ENCODE peak calls at places on chromosomes 11 and 22, in four cellular contexts. One of them, this sample, is unnamed.

GRCh38 chr22:36741204-36741793 is 34.6 kb downstream of the IFT27 start:
- DNase-seq in WTC11: no peak
- DNase-seq in SK-N-SH: peak; percentile 75
- DNase-seq in H1: no peak
- DNase-seq in this sample: peak; percentile 64

GRCh38 chr22:49633010-49633324 is 194.7 kb downstream of the BRD1 start:
- DNase-seq in WTC11: no peak
- DNase-seq in SK-N-SH: peak; percentile 54
- DNase-seq in H1: no peak
- DNase-seq in this sample: no peak

GRCh38 chr22:28479912-28480311 is 199.7 kb downstream of the TTC28 start:
- DNase-seq in WTC11: no peak
- DNase-seq in SK-N-SH: peak; percentile 6
- DNase-seq in H1: no peak
- DNase-seq in this sample: peak; percentile 6

GRCh38 chr22:45340323-45340722 is 30.6 kb downstream of the FAM118A start:
- DNase-seq in WTC11: no peak
- DNase-seq in SK-N-SH: no peak
- DNase-seq in H1: no peak
- DNase-seq in this sample: no peak

GRCh38 chr11:44286268-44286880 is 23.6 kb downstream of the ALX4 start:
- DNase-seq in WTC11: peak; percentile 83
- DNase-seq in SK-N-SH: peak; percentile 86
- DNase-seq in H1: no peak
- DNase-seq in this sample: peak; percentile 85

GRCh38 chr22:24989541-24989951 is 37.0 kb downstream of the KIAA1671 start:
- DNase-seq in WTC11: no peak
- DNase-seq in SK-N-SH: no peak
- DNase-seq in H1: no peak
- DNase-seq in this sample: no peak

GRCh38 chr11:106070606-106071005 is 6.5 kb downstream of the KBTBD3 start:
- DNase-seq in WTC11: no peak
- DNase-seq in SK-N-SH: no peak
- DNase-seq in H1: no peak
- DNase-seq in this sample: no peak

GRCh38 chr11:130979386-130979972 is 63.2 kb upstream of the SNX19 start:
- DNase-seq in WTC11: no peak
- DNase-seq in SK-N-SH: peak; percentile 8
- DNase-seq in H1: no peak
- DNase-seq in this sample: peak; percentile 9

GRCh38 chr11:18707811-18708340 is 9.3 kb downstream of the TMEM86A start:
- DNase-seq in WTC11: no peak
- DNase-seq in SK-N-SH: no peak
- DNase-seq in H1: no peak
- DNase-seq in this sample: no peak

GRCh38 chr22:48368975-48369525 is 1458.6 kb downstream of the BRD1 start:
- DNase-seq in WTC11: no peak
- DNase-seq in SK-N-SH: no peak
- DNase-seq in H1: no peak
- DNase-seq in this sample: no peak

GRCh38 chr11:3200388-3201111 is 18.1 kb downstream of the MRGPRG start:
- DNase-seq in WTC11: no peak
- DNase-seq in SK-N-SH: no peak
- DNase-seq in H1: no peak
- DNase-seq in this sample: no peak

GRCh38 chr22:42685941-42686666 is 34.6 kb downstream of the A4GALT start:
- DNase-seq in WTC11: no peak
- DNase-seq in SK-N-SH: peak; percentile 45
- DNase-seq in H1: no peak
- DNase-seq in this sample: no peak

GRCh38 chr22:25935266-25936058 is 193.5 kb downstream of the MYO18B start:
- DNase-seq in WTC11: no peak
- DNase-seq in SK-N-SH: no peak
- DNase-seq in H1: no peak
- DNase-seq in this sample: no peak

GRCh38 chr11:116791002-116791812 is 472 bp downstream of the APOA5 start:
- DNase-seq in WTC11: peak; percentile 95
- DNase-seq in SK-N-SH: peak; percentile 92
- DNase-seq in H1: peak; percentile 56
- DNase-seq in this sample: peak; percentile 89

GRCh38 chr22:49100764-49101163 is 726.9 kb downstream of the BRD1 start:
- DNase-seq in WTC11: no peak
- DNase-seq in SK-N-SH: no peak
- DNase-seq in H1: no peak
- DNase-seq in this sample: no peak

GRCh38 chr11:35112056-35112845 is 26.7 kb upstream of the CD44 start:
- DNase-seq in WTC11: no peak
- DNase-seq in SK-N-SH: no peak
- DNase-seq in H1: no peak
- DNase-seq in this sample: no peak

GRCh38 chr11:46913484-46913883 is 4.9 kb downstream of the LRP4 start:
- DNase-seq in WTC11: no peak
- DNase-seq in SK-N-SH: no peak
- DNase-seq in H1: no peak
- DNase-seq in this sample: no peak

GRCh38 chr11:100719362-100719761 is 32.3 kb downstream of the ARHGAP42 start:
- DNase-seq in WTC11: peak; percentile 52
- DNase-seq in SK-N-SH: no peak
- DNase-seq in H1: peak; percentile 19
- DNase-seq in this sample: no peak

GRCh38 chr11:100105605-100106358 is 581.3 kb upstream of the ARHGAP42 start:
- DNase-seq in WTC11: no peak
- DNase-seq in SK-N-SH: no peak
- DNase-seq in H1: no peak
- DNase-seq in this sample: no peak

GRCh38 chr22:18994780-18995711 is 59.0 kb upstream of the PRODH start:
- DNase-seq in WTC11: no peak
- DNase-seq in SK-N-SH: no peak
- DNase-seq in H1: no peak
- DNase-seq in this sample: peak; percentile 37

GRCh38 chr11:88089134-88089533 is 86.1 kb downstream of the RAB38 start:
- DNase-seq in WTC11: no peak
- DNase-seq in SK-N-SH: no peak
- DNase-seq in H1: no peak
- DNase-seq in this sample: no peak

GRCh38 chr11:60504219-60504618 is 11.0 kb upstream of the MS4A13 start:
- DNase-seq in WTC11: no peak
- DNase-seq in SK-N-SH: no peak
- DNase-seq in H1: no peak
- DNase-seq in this sample: no peak

GRCh38 chr22:38549106-38549884 is 20.7 kb downstream of the DMC1 start:
- DNase-seq in WTC11: no peak
- DNase-seq in SK-N-SH: no peak
- DNase-seq in H1: no peak
- DNase-seq in this sample: no peak

GRCh38 chr22:50299724-50300619 is 7.5 kb downstream of the PLXNB2 start:
- DNase-seq in WTC11: peak; percentile 85
- DNase-seq in SK-N-SH: no peak
- DNase-seq in H1: peak; percentile 59
- DNase-seq in this sample: no peak

GRCh38 chr22:27097933-27098332 is 440.5 kb downstream of the MIAT start:
- DNase-seq in WTC11: no peak
- DNase-seq in SK-N-SH: no peak
- DNase-seq in H1: no peak
- DNase-seq in this sample: no peak

GRCh38 chr11:70522613-70523311 is 124.4 kb downstream of the CTTN start:
- DNase-seq in WTC11: no peak
- DNase-seq in SK-N-SH: peak; percentile 37
- DNase-seq in H1: no peak
- DNase-seq in this sample: no peak

GRCh38 chr11:11179239-11179638 is 173.8 kb downstream of the CSNK2A3 start:
- DNase-seq in WTC11: no peak
- DNase-seq in SK-N-SH: no peak
- DNase-seq in H1: no peak
- DNase-seq in this sample: no peak

GRCh38 chr11:111157571-111157970 is 88.0 kb upstream of the POU2AF2 start:
- DNase-seq in WTC11: no peak
- DNase-seq in SK-N-SH: no peak
- DNase-seq in H1: no peak
- DNase-seq in this sample: no peak

GRCh38 chr11:14203392-14203791 is 155.6 kb downstream of the RRAS2 start:
- DNase-seq in WTC11: no peak
- DNase-seq in SK-N-SH: no peak
- DNase-seq in H1: no peak
- DNase-seq in this sample: no peak

GRCh38 chr11:117830072-117830471 is 5.5 kb upstream of the FXYD2 start:
- DNase-seq in WTC11: no peak
- DNase-seq in SK-N-SH: no peak
- DNase-seq in H1: no peak
- DNase-seq in this sample: no peak

GRCh38 chr22:48639021-48639795 is 1188.5 kb downstream of the BRD1 start:
- DNase-seq in WTC11: no peak
- DNase-seq in SK-N-SH: no peak
- DNase-seq in H1: no peak
- DNase-seq in this sample: no peak

GRCh38 chr22:32202539-32203180 is 2.2 kb downstream of the RFPL2 start:
- DNase-seq in WTC11: peak; percentile 63
- DNase-seq in SK-N-SH: peak; percentile 78
- DNase-seq in H1: no peak
- DNase-seq in this sample: peak; percentile 16

GRCh38 chr11:17528181-17528691 is 16.0 kb downstream of the USH1C start:
- DNase-seq in WTC11: peak; percentile 82
- DNase-seq in SK-N-SH: peak; percentile 88
- DNase-seq in H1: no peak
- DNase-seq in this sample: peak; percentile 77

GRCh38 chr11:64603411-64604110 is 12.5 kb downstream of the SLC22A12 start:
- DNase-seq in WTC11: no peak
- DNase-seq in SK-N-SH: no peak
- DNase-seq in H1: no peak
- DNase-seq in this sample: no peak

GRCh38 chr11:70415642-70416395 is 17.5 kb downstream of the CTTN start:
- DNase-seq in WTC11: no peak
- DNase-seq in SK-N-SH: no peak
- DNase-seq in H1: no peak
- DNase-seq in this sample: no peak

GRCh38 chr22:40212126-40212525 is 34.4 kb downstream of the TNRC6B start:
- DNase-seq in WTC11: no peak
- DNase-seq in SK-N-SH: no peak
- DNase-seq in H1: no peak
- DNase-seq in this sample: no peak

GRCh38 chr11:13972033-13972910 is 9.7 kb downstream of the SPON1 start:
- DNase-seq in WTC11: no peak
- DNase-seq in SK-N-SH: no peak
- DNase-seq in H1: no peak
- DNase-seq in this sample: no peak

GRCh38 chr11:129611661-129612566 is 203.7 kb upstream of the TMEM45B start:
- DNase-seq in WTC11: no peak
- DNase-seq in SK-N-SH: no peak
- DNase-seq in H1: no peak
- DNase-seq in this sample: peak; percentile 53
- TF ChIP-seq TEAD4 in WTC11: no peak
- TF ChIP-seq TEAD4 in SK-N-SH: no peak
- TF ChIP-seq TEAD4 in H1: no peak
- TF ChIP-seq TEAD4 in this sample: no peak

GRCh38 chr11:75195164-75195962 is 44.5 kb downstream of the SLCO2B1 start:
- DNase-seq in WTC11: no peak
- DNase-seq in SK-N-SH: peak; percentile 71
- DNase-seq in H1: no peak
- DNase-seq in this sample: no peak
- TF ChIP-seq TEAD4 in WTC11: no peak
- TF ChIP-seq TEAD4 in SK-N-SH: no peak
- TF ChIP-seq TEAD4 in H1: no peak
- TF ChIP-seq TEAD4 in this sample: no peak

GRCh38 chr11:57343825-57344224 is 5.7 kb downstream of the P2RX3 start:
- DNase-seq in WTC11: no peak
- DNase-seq in SK-N-SH: no peak
- DNase-seq in H1: no peak
- DNase-seq in this sample: no peak
- TF ChIP-seq TEAD4 in WTC11: no peak
- TF ChIP-seq TEAD4 in SK-N-SH: no peak
- TF ChIP-seq TEAD4 in H1: no peak
- TF ChIP-seq TEAD4 in this sample: no peak

GRCh38 chr11:8593455-8593854 is 573 bp downstream of the STK33 start:
- DNase-seq in WTC11: no peak
- DNase-seq in SK-N-SH: peak; percentile 16
- DNase-seq in H1: no peak
- DNase-seq in this sample: no peak

GRCh38 chr11:8596504-8597046 is 2.5 kb upstream of the STK33 start:
- DNase-seq in WTC11: no peak
- DNase-seq in SK-N-SH: no peak
- DNase-seq in H1: no peak
- DNase-seq in this sample: no peak

GRCh38 chr11:8597182-8597581 is 3.2 kb upstream of the STK33 start:
- DNase-seq in WTC11: no peak
- DNase-seq in SK-N-SH: no peak
- DNase-seq in H1: no peak
- DNase-seq in this sample: no peak

GRCh38 chr11:8593935-8594909 is at the start of gene STK33:
- DNase-seq in WTC11: peak; percentile 76
- DNase-seq in SK-N-SH: peak; percentile 85
- DNase-seq in H1: peak; percentile 27
- DNase-seq in this sample: peak; percentile 18
- TF ChIP-seq TEAD4 in WTC11: no peak
- TF ChIP-seq TEAD4 in SK-N-SH: no peak
- TF ChIP-seq TEAD4 in H1: no peak
- TF ChIP-seq TEAD4 in this sample: no peak

This sample was measured in K562.